ENCODE peak calls at places on chromosomes 3 and 15, in nine cellular contexts. I is ovary; K is SHP77; V is mesenteric fat pad; O is DMS 273 treated with DMSO at 0.1 percent for 48 hours; G is nucleus accumbens; J is heart right ventricle; D is stimulated activated CD4-positive, alpha-beta T cell treated with anti-CD3 and anti-CD28 coated beads, Interleukin-4, amount 100 ng/mL, for 4 hours; A is lower lobe of right lung. C is an unnamed sample.

GRCh38 chr3:130671545-130671944 is 75.1 kb downstream of the PIK3R4 start:
- DNase-seq in A (no peak), K (no peak), J (no peak), V (no peak), D (no peak), G (no peak), I (no peak), O (no peak), C (no peak)

GRCh38 chr3:159937561-159937960 is 51.1 kb upstream of the IL12A start:
- DNase-seq in V (no peak), D (no peak), I (no peak), J (no peak), K (no peak), A (no peak), G (no peak), O (no peak), C (no peak)

GRCh38 chr3:196941846-196942225 is 492 bp downstream of the NCBP2 start:
- DNase-seq in V (no peak), K (no peak), O (peak; percentile 83), I (peak; percentile 41), D (peak; percentile 62), A (peak; percentile 71), J (peak; percentile 37), G (peak; percentile 54), C (peak; percentile 53)

GRCh38 chr3:116199063-116199462 is 246.2 kb downstream of the LSAMP start:
- DNase-seq in K (no peak), A (no peak), D (no peak), J (no peak), G (no peak), O (no peak), I (no peak), V (no peak), C (no peak)

GRCh38 chr15:20645956-20646355 is 104.4 kb upstream of the GOLGA6L6 start:
- DNase-seq in G (no peak), O (no peak), A (peak; percentile 90), D (no peak), J (peak; percentile 32), V (peak; percentile 87), K (no peak), I (no peak), C (no peak)

GRCh38 chr3:131750256-131750655 is 247.5 kb upstream of the MRPL3 start:
- DNase-seq in K (no peak), G (no peak), A (no peak), I (no peak), J (no peak), V (no peak), O (no peak), D (no peak), C (no peak)

GRCh38 chr15:39363761-39364586 is 216.9 kb upstream of the THBS1 start:
- DNase-seq in O (no peak), J (no peak), G (no peak), I (no peak), A (no peak), D (no peak), V (no peak), K (no peak), C (no peak)

GRCh38 chr3:134543113-134543512 is 57.3 kb downstream of the CEP63 start:
- DNase-seq in K (no peak), J (no peak), V (no peak), A (peak; percentile 43), G (no peak), O (no peak), D (no peak), I (no peak), C (no peak)

GRCh38 chr3:196804775-196805174 is 62.9 kb upstream of the SENP5 start:
- DNase-seq in V (no peak), A (no peak), I (no peak), K (no peak), J (no peak), D (no peak), G (no peak), O (no peak), C (no peak)

GRCh38 chr3:155188036-155188435 is 105.4 kb downstream of the STRIT1 start:
- DNase-seq in I (no peak), G (no peak), J (no peak), O (no peak), V (no peak), A (no peak), D (no peak), K (no peak), C (no peak)

GRCh38 chr15:85527907-85528306 is 147.5 kb downstream of the AKAP13 start:
- DNase-seq in V (no peak), G (no peak), O (no peak), J (peak; percentile 79), I (no peak), D (no peak), K (no peak), A (no peak), C (no peak)

GRCh38 chr3:57942872-57943283 is 65.3 kb upstream of the FLNB start:
- DNase-seq in K (no peak), A (peak; percentile 60), I (no peak), G (no peak), J (peak; percentile 57), O (no peak), D (no peak), V (no peak), C (no peak)

GRCh38 chr3:99747915-99748314 is 69.7 kb upstream of the CMSS1 start:
- DNase-seq in G (no peak), J (no peak), V (no peak), A (no peak), K (peak; percentile 29), D (no peak), O (no peak), I (no peak), C (no peak)

GRCh38 chr3:127535901-127536817 is 54.4 kb downstream of the TPRA1 start:
- DNase-seq in O (no peak), I (no peak), J (no peak), V (peak; percentile 82), K (peak; percentile 9), A (no peak), D (no peak), G (no peak), C (no peak)

GRCh38 chr3:171904829-171905228 is 61.7 kb downstream of the TMEM212 start:
- DNase-seq in A (no peak), G (no peak), O (no peak), I (no peak), D (no peak), V (no peak), J (no peak), K (no peak), C (no peak)

GRCh38 chr3:61227799-61228198 is 23.5 kb downstream of the FHIT start:
- DNase-seq in G (no peak), D (no peak), J (no peak), A (no peak), V (no peak), I (no peak), K (no peak), O (no peak), C (no peak)

GRCh38 chr3:23573827-23574226 is 231.9 kb upstream of the UBE2E1 start:
- DNase-seq in V (no peak), I (no peak), J (no peak), D (no peak), G (no peak), A (no peak), O (no peak), K (no peak), C (no peak)

GRCh38 chr3:157572559-157573270 is 69.5 kb upstream of the VEPH1 start:
- DNase-seq in I (no peak), D (no peak), O (no peak), V (no peak), G (no peak), J (peak; percentile 17), A (no peak), K (peak; percentile 28), C (no peak)

GRCh38 chr15:96042734-96043224 is 287.7 kb upstream of the NR2F2 start:
- DNase-seq in I (no peak), J (no peak), D (no peak), G (no peak), A (no peak), K (no peak), V (no peak), O (no peak), C (no peak)

GRCh38 chr3:193520738-193521137 is 34.0 kb downstream of the ATP13A4 start:
- DNase-seq in D (no peak), K (no peak), V (no peak), G (no peak), A (no peak), J (no peak), O (no peak), I (no peak), C (no peak)

GRCh38 chr3:142999881-143000280 is 1.5 kb upstream of the U2SURP start:
- DNase-seq in V (no peak), D (no peak), J (no peak), K (no peak), O (no peak), A (no peak), G (no peak), I (no peak), C (no peak)